ENCODE peak calls at places on chromosomes 5 and 9, in nine cellular contexts. J, T, F, A, B, D, O, Y and P are unnamed samples. For H3K36me3, the result is how much of the 10 kb centered on the place peaks cover.

GRCh38 chr9:35980289-35981011 is 22.5 kb upstream of the OR2S2 start:
- DNase-seq in B (no peak), J (no peak), F (no peak), D (no peak), T (no peak), Y (no peak), O (no peak), A (no peak), P (no peak)

GRCh38 chr5:179530069-179530998 is 20.0 kb upstream of the RUFY1 start:
- DNase-seq in D (peak), O (peak), Y (peak), A (no peak), B (no peak), J (peak), T (peak), F (peak), P (peak)

GRCh38 chr5:125137535-125137934 is 391.1 kb upstream of the ZNF608 start:
- DNase-seq in O (no peak), A (no peak), T (no peak), F (no peak), Y (no peak), D (no peak), J (no peak), B (no peak), P (no peak)

GRCh38 chr9:18482371-18482770 is 8.4 kb downstream of the ADAMTSL1 start:
- DNase-seq in T (no peak), Y (no peak), B (no peak), J (no peak), F (no peak), A (no peak), D (no peak), O (no peak), P (no peak)

GRCh38 chr5:157350939-157351338 is 85.0 kb downstream of the CYFIP2 start:
- DNase-seq in O (no peak), B (no peak), D (no peak), F (no peak), A (no peak), T (no peak), Y (no peak), J (no peak), P (no peak)

GRCh38 chr5:157761690-157762611 is 18.4 kb downstream of the LSM11 start:
- DNase-seq in T (peak), O (no peak), D (no peak), J (peak), F (peak), Y (no peak), B (no peak), A (peak), P (peak)

GRCh38 chr9:134275379-134275778 is 50.9 kb upstream of the RXRA start:
- DNase-seq in T (no peak), B (no peak), Y (no peak), J (no peak), D (no peak), A (no peak), O (no peak), F (no peak), P (peak)

GRCh38 chr9:106062252-106062651 is 367.9 kb downstream of the TMEM38B start:
- DNase-seq in B (no peak), T (no peak), A (no peak), O (no peak), F (no peak), Y (no peak), J (no peak), D (no peak), P (no peak)

GRCh38 chr5:179792612-179793469 is 945 bp upstream of the LTC4S start:
- DNase-seq in T (peak), D (no peak), A (no peak), Y (peak), O (no peak), F (no peak), J (no peak), B (no peak), P (peak)

GRCh38 chr5:115033861-115034260 is 135.8 kb downstream of the TRIM36 start:
- DNase-seq in T (no peak), O (no peak), F (peak), A (no peak), Y (no peak), B (no peak), J (no peak), D (no peak), P (peak)

GRCh38 chr9:78562021-78562420 is 265.1 kb downstream of the PSAT1 start:
- DNase-seq in T (no peak), O (no peak), Y (no peak), J (no peak), D (no peak), A (no peak), B (no peak), F (no peak), P (no peak)

GRCh38 chr5:97986069-97986468 is 787.4 kb upstream of the RGMB start:
- DNase-seq in O (no peak), A (no peak), J (no peak), F (no peak), B (no peak), D (no peak), T (no peak), Y (no peak), P (peak)

GRCh38 chr5:57735754-57736153 is 253.1 kb upstream of the ACTBL2 start:
- DNase-seq in F (no peak), A (no peak), Y (no peak), T (no peak), J (no peak), B (no peak), D (no peak), O (no peak), P (no peak)

GRCh38 chr9:115006660-115007059 is 76.3 kb upstream of the TNFSF8 start:
- DNase-seq in B (no peak), D (no peak), Y (no peak), A (no peak), T (no peak), F (no peak), J (no peak), O (no peak), P (no peak)

GRCh38 chr9:85433046-85433445 is 308.7 kb downstream of the AGTPBP1 start:
- DNase-seq in J (no peak), A (no peak), F (no peak), B (no peak), O (no peak), D (no peak), Y (no peak), T (no peak), P (no peak)

GRCh38 chr5:124634820-124635323 is 111.6 kb downstream of the ZNF608 start:
- DNase-seq in J (no peak), O (no peak), Y (no peak), D (no peak), F (no peak), B (no peak), T (no peak), A (no peak), P (no peak)

DNA sequence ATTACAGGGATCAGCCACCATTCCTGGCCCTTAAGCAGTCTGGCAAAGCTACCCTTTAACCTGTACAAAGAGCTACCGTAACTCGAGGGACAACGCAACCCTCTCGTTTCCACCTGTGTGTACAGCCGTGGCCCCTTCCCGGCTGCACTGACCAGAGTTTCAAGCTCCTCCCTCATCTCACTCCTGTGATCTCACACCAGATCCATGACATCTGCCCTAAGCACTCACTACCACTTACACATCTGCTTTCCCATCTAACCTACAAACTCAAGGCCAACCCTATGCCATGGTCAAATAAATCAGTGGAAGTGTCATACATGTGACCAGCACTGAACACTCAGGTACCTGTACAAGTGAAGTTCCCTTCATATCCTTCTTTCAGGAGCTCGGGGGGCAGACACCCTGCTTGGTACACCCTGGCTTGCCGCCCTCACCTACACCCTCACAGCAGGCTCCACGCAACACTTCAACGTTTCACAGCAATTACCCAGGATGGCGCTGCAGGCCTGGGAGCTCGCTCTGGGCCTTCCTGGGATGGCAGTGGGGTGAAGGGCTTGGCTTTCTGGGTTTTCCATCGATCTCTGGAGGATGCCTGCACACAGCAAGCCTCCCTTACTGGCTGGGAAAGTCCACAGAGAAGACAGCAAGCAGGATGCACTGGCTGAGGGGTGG is 61.7 kb downstream of the PRRT1B start:
- DNase-seq in B (no peak), F (no peak), O (no peak), A (no peak), J (no peak), T (no peak), D (no peak), Y (no peak), P (no peak)
- H3K36me3 ChIP-seq in B (half or more), F (under half), O (under half), A (under half), J (under half), T (under half), D (under half), Y (half or more), P (under half)

GRCh38 chr9:2040828-2041227 is 25.7 kb downstream of the SMARCA2 start:
- DNase-seq in D (no peak), Y (no peak), B (no peak), T (no peak), J (no peak), A (no peak), O (no peak), F (no peak), P (no peak)

GRCh38 chr9:2041736-2042135 is 26.6 kb downstream of the SMARCA2 start:
- DNase-seq in D (no peak), Y (no peak), B (no peak), T (no peak), F (no peak), A (no peak), O (no peak), J (no peak), P (no peak)

GRCh38 chr9:2047144-2047671 is 32.1 kb downstream of the SMARCA2 start:
- DNase-seq in D (no peak), J (no peak), O (no peak), F (no peak), A (no peak), B (no peak), Y (no peak), T (no peak), P (peak)

GRCh38 chr9:2043243-2043642 is 28.1 kb downstream of the SMARCA2 start:
- DNase-seq in A (no peak), T (no peak), O (no peak), Y (no peak), B (no peak), J (no peak), F (no peak), D (no peak), P (no peak)

DNA sequence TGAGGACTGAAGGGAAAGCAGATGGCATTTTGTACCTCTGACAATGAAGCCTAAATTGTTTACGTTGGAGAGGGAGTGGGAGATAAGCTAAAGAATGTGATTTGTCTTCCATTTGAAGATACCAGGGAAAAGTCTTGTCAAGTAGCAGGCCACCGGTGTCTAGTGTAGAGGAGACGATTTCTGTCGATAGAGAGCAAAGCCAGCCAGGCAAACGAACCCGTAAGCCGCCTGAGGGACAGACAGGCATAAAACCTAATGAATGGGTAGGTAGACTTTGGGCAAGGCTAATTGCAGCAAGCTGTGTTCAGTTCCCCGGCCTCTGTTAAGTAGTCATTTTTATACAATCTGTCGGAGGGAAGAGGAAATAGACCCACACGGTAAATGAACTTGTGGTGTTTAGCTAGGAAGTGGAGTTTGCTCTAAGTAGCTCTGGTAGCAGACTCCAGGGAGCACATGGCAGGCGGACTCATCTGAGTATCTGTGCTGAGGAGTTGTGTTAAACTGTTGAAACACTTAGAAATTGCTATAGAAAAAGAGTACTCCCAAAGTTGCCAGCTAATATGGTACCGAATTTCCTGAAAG is 28.8 kb downstream of the SMARCA2 start:
- DNase-seq in T (no peak), Y (no peak), O (no peak), J (no peak), F (peak), D (no peak), B (no peak), A (no peak), P (peak)
- H3K36me3 ChIP-seq in T (under half), Y (half or more), O (under half), J (under half), F (under half), D (under half), B (half or more), A (under half), P (under half)

DNA sequence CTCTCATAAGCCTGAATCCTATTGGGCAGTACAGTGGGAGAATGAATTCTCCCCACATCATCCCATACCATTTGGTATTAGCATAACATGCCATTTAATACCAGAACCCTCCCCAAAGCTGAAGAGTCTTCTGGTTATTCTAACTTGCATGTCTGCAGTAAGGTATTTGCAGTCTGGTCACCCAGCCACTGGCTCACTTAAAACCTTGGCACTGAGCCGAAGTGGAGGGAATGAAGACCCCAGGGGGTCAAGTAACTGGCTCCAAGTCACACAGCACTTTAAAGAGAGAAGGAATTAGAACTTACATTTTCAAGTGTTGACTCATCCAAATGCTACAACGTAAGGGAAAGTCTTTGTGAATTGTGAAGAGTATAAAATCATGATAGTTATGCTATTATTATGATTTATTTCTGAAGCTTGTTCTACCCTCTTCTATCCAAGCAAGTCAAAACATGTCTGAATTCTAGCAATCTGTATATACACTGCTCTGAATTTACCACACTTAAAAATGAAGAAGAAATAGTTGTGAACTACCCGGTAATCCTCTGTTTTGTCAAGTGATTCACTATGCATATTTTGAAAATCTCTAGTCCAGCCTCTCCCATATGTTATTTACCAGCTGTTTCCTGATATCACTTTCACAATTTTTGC is 28.5 kb downstream of the GLRA1 start:
- DNase-seq in Y (no peak), D (no peak), O (no peak), T (no peak), B (no peak), F (no peak), J (no peak), A (no peak), P (peak)
- H3K36me3 ChIP-seq in Y (under half), D (under half), O (under half), T (under half), B (under half), F (under half), J (under half), A (under half), P (under half)

GRCh38 chr9:87613265-87614111 is 112.4 kb upstream of the CTSL start:
- DNase-seq in O (peak), J (no peak), F (no peak), A (no peak), Y (no peak), D (no peak), T (no peak), B (no peak), P (no peak)

GRCh38 chr9:87609002-87609401 is 111.3 kb downstream of the DAPK1 start:
- DNase-seq in F (no peak), O (no peak), A (no peak), B (no peak), J (no peak), Y (no peak), T (no peak), D (no peak), P (no peak)

GRCh38 chr9:87607859-87608258 is 110.2 kb downstream of the DAPK1 start:
- DNase-seq in A (no peak), Y (no peak), D (no peak), T (no peak), J (no peak), O (no peak), B (no peak), F (no peak), P (no peak)

GRCh38 chr9:87612536-87612935 is 113.4 kb upstream of the CTSL start:
- DNase-seq in J (no peak), A (no peak), O (no peak), B (no peak), Y (no peak), T (no peak), F (no peak), D (no peak), P (no peak)

GRCh38 chr9:87610200-87611155 is 112.8 kb downstream of the DAPK1 start:
- DNase-seq in B (no peak), D (no peak), Y (no peak), F (no peak), J (no peak), A (no peak), O (no peak), T (no peak), P (no peak)
- H3K36me3 ChIP-seq in B (under half), D (under half), Y (under half), F (under half), J (under half), A (half or more), O (under half), T (under half), P (under half)

GRCh38 chr5:83988293-83988685 is 267.6 kb upstream of the HAPLN1 start:
- DNase-seq in J (no peak), B (no peak), O (no peak), A (no peak), D (no peak), Y (no peak), T (no peak), F (no peak), P (no peak)

GRCh38 chr5:83987513-83988292 is 267.0 kb upstream of the HAPLN1 start:
- DNase-seq in D (no peak), J (no peak), A (no peak), O (no peak), T (no peak), Y (no peak), F (no peak), B (no peak), P (no peak)

DNA sequence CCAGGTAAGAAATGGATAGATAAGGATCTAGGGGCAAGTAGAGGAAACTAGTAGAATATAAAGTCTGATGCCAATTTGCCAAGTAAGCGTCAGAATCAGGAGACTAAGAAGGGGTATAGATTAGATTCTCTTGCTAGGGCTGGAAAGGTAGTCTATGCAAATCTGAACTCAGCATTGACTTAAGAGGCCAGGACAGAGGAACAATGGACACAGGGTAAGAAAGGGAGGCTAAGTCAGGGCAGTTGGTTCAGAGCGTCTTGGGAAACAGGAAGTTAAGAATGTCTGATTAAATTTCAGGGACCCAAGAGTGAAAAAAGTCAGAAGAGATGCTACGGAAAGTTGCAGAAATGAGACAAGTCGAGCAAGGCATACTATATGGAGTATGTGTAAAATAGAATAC is 263.2 kb upstream of the HAPLN1 start:
- DNase-seq in J (no peak), B (no peak), O (no peak), A (no peak), T (no peak), Y (no peak), F (no peak), D (no peak), P (no peak)
- H3K36me3 ChIP-seq in J (under half), B (under half), O (under half), A (under half), T (under half), Y (under half), F (under half), D (under half), P (under half)

GRCh38 chr9:132283863-132284262 is 70.9 kb downstream of the SETX start:
- DNase-seq in O (no peak), J (no peak), D (no peak), A (no peak), T (no peak), F (no peak), Y (no peak), B (no peak), P (no peak)

GRCh38 chr9:132288956-132289355 is 65.8 kb downstream of the SETX start:
- DNase-seq in D (no peak), J (no peak), A (no peak), O (no peak), T (no peak), B (no peak), Y (no peak), F (peak), P (no peak)

GRCh38 chr9:132293145-132293721 is 61.6 kb downstream of the SETX start:
- DNase-seq in Y (no peak), B (no peak), D (no peak), A (no peak), T (no peak), J (no peak), O (no peak), F (no peak), P (no peak)

GRCh38 chr9:132283165-132283564 is 71.6 kb downstream of the SETX start:
- DNase-seq in F (no peak), O (no peak), B (no peak), T (no peak), Y (no peak), J (no peak), D (no peak), A (no peak), P (no peak)

DNA sequence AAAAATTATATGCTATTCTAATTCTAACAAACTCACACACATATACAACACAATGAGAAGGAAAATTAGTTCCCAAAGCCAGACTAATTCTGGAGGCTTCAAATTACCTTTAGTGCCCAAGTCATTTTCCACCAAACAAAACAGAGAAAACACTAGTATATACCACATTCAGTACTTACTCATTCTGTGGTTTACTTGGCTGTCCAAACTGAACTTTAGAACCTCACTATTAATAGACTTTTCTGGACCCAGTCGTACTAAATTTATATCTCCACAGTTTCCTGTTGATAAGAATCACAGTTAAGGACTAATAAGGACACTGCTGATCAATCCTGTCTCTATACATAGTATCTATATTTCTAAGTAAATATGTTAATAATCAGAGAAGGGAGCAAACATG is 66.4 kb downstream of the SETX start:
- DNase-seq in Y (no peak), B (no peak), T (no peak), J (no peak), O (no peak), D (no peak), A (no peak), F (no peak), P (no peak)
- H3K36me3 ChIP-seq in Y (half or more), B (half or more), T (under half), J (under half), O (half or more), D (under half), A (under half), F (under half), P (under half)